ENCODE peak calls at places on chromosomes 1 and 21, in nine cellular contexts. T, Q, H, O, U, G, P, R and B are unnamed samples.

GRCh38 chr1:50285994-50286393 is 137.2 kb downstream of the DMRTA2 start:
- DNase-seq in T (no peak), R (no peak), Q (no peak), U (no peak), P (no peak), H (no peak), O (no peak), G (no peak), B (no peak)

GRCh38 chr1:225845633-225846259 is 35.8 kb downstream of the EPHX1 start:
- DNase-seq in T (peak; percentile 80), H (peak; percentile 81), P (peak; percentile 83), G (peak; percentile 90), R (peak; percentile 83), Q (peak; percentile 68), U (peak; percentile 75), O (peak; percentile 84), B (peak; percentile 85)

GRCh38 chr1:145997156-145998023 is 1.0 kb upstream of the TXNIP start:
- DNase-seq in Q (no peak), T (peak; percentile 65), O (peak; percentile 93), G (peak; percentile 84), H (no peak), P (peak; percentile 73), R (no peak), U (no peak), B (no peak)

GRCh38 chr1:94416901-94417701 is 1.1 kb upstream of the ABCD3 start:
- DNase-seq in H (peak; percentile 56), G (no peak), P (no peak), U (peak; percentile 89), Q (peak; percentile 68), R (peak; percentile 44), O (no peak), T (peak; percentile 45), B (no peak)

GRCh38 chr1:19452221-19452663 is 33.1 kb downstream of the CAPZB start:
- DNase-seq in R (no peak), P (no peak), H (no peak), G (peak; percentile 72), O (no peak), Q (no peak), U (peak; percentile 57), T (no peak), B (peak; percentile 90)

GRCh38 chr1:8197493-8198282 is 120.2 kb upstream of the SLC45A1 start:
- DNase-seq in Q (peak; percentile 92), H (peak; percentile 26), R (peak; percentile 82), T (peak; percentile 29), U (peak; percentile 97), P (peak; percentile 90), G (peak; percentile 64), O (peak; percentile 62), B (no peak)

GRCh38 chr1:164716992-164717703 is 158.2 kb downstream of the PBX1 start:
- DNase-seq in R (no peak), T (no peak), P (no peak), O (no peak), Q (peak; percentile 58), G (no peak), H (no peak), U (peak; percentile 64), B (no peak)

GRCh38 chr21:27719226-27719625 is 752.3 kb upstream of the ADAMTS5 start:
- DNase-seq in U (no peak), G (no peak), P (no peak), H (no peak), R (no peak), T (no peak), Q (no peak), O (no peak), B (no peak)

GRCh38 chr1:180343931-180344406 is 113.9 kb downstream of the LHX4 start:
- DNase-seq in O (no peak), P (no peak), H (no peak), Q (peak; percentile 28), U (peak; percentile 47), T (peak; percentile 18), G (peak; percentile 44), R (peak; percentile 9), B (no peak)

GRCh38 chr1:43444827-43445225 is 8.9 kb downstream of the HYI start:
- DNase-seq in P (no peak), G (peak; percentile 39), H (no peak), U (no peak), R (no peak), Q (no peak), T (no peak), O (peak; percentile 23), B (peak; percentile 69)

GRCh38 chr1:246724725-246725095 is 501 bp downstream of the SCCPDH start:
- DNase-seq in Q (peak; percentile 26), H (no peak), R (peak; percentile 57), O (no peak), T (no peak), P (no peak), G (no peak), U (peak; percentile 46), B (no peak)

GRCh38 chr1:205642679-205643307 is 11.0 kb upstream of the ELK4 start:
- DNase-seq in U (no peak), H (no peak), G (no peak), P (no peak), O (no peak), Q (no peak), R (no peak), T (no peak), B (no peak)

GRCh38 chr1:24558902-24559791 is 3.3 kb downstream of the NCMAP start:
- DNase-seq in P (peak; percentile 87), H (peak; percentile 29), T (peak; percentile 37), O (peak; percentile 59), G (peak; percentile 75), R (no peak), Q (peak; percentile 82), U (peak; percentile 82), B (no peak)

GRCh38 chr1:46547481-46548383 is 3.7 kb downstream of the KNCN start:
- DNase-seq in P (no peak), U (peak; percentile 62), Q (peak; percentile 47), G (peak; percentile 41), R (peak; percentile 54), O (peak; percentile 71), T (no peak), H (no peak), B (no peak)

GRCh38 chr1:6423321-6423999 is 1.1 kb upstream of the ESPN start:
- DNase-seq in O (peak; percentile 87), Q (peak; percentile 24), U (no peak), R (peak; percentile 83), G (no peak), P (peak; percentile 84), H (no peak), T (no peak), B (no peak)

GRCh38 chr1:241225741-241226140 is 131.3 kb downstream of the RGS7 start:
- DNase-seq in T (no peak), H (no peak), R (no peak), U (no peak), P (no peak), O (no peak), G (no peak), Q (no peak), B (no peak)
- H3K27ac ChIP-seq in T (no peak overlapping the region), H (no peak overlapping the region), R (no peak overlapping the region), U (no peak overlapping the region), P (no peak overlapping the region), O (no peak overlapping the region), G (no peak overlapping the region), Q (no peak overlapping the region), B (no peak overlapping the region)

DNA sequence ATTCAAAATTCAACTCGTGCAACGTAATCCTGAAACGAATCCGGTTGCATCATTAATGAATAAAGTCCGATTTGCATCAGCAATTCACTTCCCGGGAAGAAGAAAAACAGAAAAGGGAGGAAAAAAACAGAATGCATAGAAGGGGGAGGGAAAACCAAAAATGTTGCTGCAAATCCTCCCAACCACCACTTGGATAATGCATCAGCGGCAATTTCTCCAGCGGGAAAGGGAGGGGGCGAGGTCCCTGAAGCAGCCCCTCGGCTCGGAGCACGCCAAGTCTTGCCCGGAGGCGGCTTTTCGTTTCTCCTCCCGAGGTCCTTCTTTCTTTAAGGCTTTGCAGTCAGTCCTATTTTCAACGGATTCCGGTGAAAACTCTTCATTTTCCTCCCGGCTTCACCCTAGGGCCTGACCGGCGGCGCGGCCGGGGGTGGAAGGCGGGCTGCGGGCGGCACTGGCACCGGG is 720 bp downstream of the CDC42BPA start:
- DNase-seq in R (peak; percentile 77), H (peak; percentile 39), Q (peak; percentile 52), G (peak; percentile 55), O (no peak), T (peak; percentile 36), U (peak; percentile 61), P (no peak), B (no peak)
- TF ChIP-seq CTCF in R (no peak), H (peak; percentile 21), Q (peak; percentile 42), G (peak; percentile 7), O (no peak), T (no peak), U (no peak), P (peak; percentile 20), B (no peak)

DNA sequence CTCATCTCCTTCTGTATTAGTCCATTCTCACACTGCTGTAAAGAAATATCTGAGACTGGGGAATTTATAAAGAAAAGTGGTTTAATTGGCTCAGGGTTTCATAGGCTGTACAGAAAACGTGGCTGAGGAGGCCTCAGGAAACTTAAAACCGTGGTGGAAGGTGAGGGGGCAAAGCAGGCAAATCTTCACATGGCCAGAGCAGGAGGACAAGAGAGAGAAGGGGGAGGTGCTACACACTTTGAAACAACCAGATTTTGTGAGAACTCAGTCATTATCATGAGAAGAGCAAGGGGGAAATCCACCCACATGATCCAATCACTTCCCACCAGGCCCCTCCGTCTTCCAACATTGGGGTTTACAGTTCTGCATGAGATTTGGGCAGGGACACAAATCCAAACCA is 38.0 kb downstream of the CACHD1 start:
- DNase-seq in H (no peak), G (no peak), R (no peak), P (no peak), T (no peak), O (no peak), Q (no peak), U (no peak), B (no peak)
- H3K4me3 ChIP-seq in H (no peak overlapping the region), G (no peak overlapping the region), R (no peak overlapping the region), P (no peak overlapping the region), T (no peak overlapping the region), O (no peak overlapping the region), Q (no peak overlapping the region), U (no peak overlapping the region), B (no peak overlapping the region)

DNA sequence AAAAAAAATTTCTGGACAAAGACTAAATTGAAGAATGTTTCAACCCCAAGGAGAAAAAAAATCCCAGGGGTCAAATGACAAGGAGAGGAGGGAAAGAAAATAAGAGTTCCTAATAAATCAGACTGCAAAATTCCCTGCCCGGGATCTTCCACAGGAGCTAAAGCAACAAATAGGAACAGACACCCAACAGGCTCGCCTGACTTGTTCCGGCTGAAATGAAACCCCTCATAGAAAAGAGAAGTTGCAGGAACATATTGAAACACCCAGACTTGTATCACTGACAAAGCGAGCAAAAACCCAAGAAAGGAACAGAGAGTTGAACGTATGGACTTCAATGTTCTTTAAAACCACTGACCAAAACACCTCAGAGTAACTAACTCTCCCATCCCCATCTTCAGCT is 123.0 kb downstream of the TIAM1 start:
- DNase-seq in O (no peak), R (no peak), Q (no peak), U (no peak), G (no peak), H (no peak), P (no peak), T (no peak), B (no peak)
- H3K27ac ChIP-seq in O (no peak overlapping the region), R (peak overlapping the region; percentile 51), Q (no peak overlapping the region), U (no peak overlapping the region), G (no peak overlapping the region), H (no peak overlapping the region), P (no peak overlapping the region), T (no peak overlapping the region), B (no peak overlapping the region)

DNA sequence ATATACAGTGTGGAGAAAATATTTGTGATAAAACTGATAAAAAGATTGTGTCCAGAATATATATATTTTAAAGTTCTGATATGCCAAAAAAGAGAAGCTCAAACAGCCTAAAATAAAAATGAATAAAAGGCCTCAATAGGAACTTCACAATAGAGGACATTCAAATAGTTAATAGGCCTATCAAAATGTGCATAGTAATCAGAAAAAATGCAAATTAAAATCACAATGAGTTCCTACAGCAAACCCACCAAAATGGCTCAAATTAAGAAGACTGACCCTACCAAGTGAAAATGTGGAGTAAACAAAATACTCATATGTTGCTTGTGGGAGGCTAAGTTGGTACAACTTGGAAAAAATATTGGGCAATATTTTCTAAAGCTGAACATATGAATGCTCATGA is 57.6 kb upstream of the COG2 start:
- DNase-seq in P (no peak), O (no peak), H (no peak), U (no peak), Q (no peak), T (no peak), G (no peak), R (no peak), B (no peak)
- TF ChIP-seq CTCF in P (no peak), O (no peak), H (no peak), U (no peak), Q (no peak), T (no peak), G (no peak), R (no peak), B (no peak)